ENCODE peak calls at places on chromosomes 5 and 9, in four cellular contexts. B is SK-N-SH, Q is H1, T is HCT116. M is an unnamed sample.

GRCh38 chr5:88786217-88786560 is 96.8 kb downstream of the MEF2C start:
- DNase-seq in B (no peak), T (no peak), Q (no peak), M (no peak)

GRCh38 chr5:66769839-66770617 is 173.8 kb downstream of the MAST4 start:
- DNase-seq in B (peak), Q (peak), T (no peak), M (peak)

GRCh38 chr5:157324237-157324636 is 58.3 kb downstream of the CYFIP2 start:
- DNase-seq in Q (peak), T (no peak), B (no peak), M (no peak)

GRCh38 chr5:65395526-65396155 is 86.1 kb downstream of the ADAMTS6 start:
- DNase-seq in B (no peak), Q (no peak), T (no peak), M (no peak)

GRCh38 chr5:139341187-139341688 is 416 bp upstream of the PAIP2 start:
- DNase-seq in T (no peak), Q (no peak), B (no peak), M (no peak)

GRCh38 chr9:130896233-130897012 is at the start of gene QRFP:
- DNase-seq in T (no peak), Q (peak), B (no peak), M (no peak)

GRCh38 chr5:155969510-155969909 is 357.5 kb upstream of the SGCD start:
- DNase-seq in T (no peak), B (no peak), Q (no peak), M (no peak)

GRCh38 chr9:94874316-94874715 is 147.8 kb downstream of the AOPEP start:
- DNase-seq in Q (peak), B (no peak), T (no peak), M (no peak)

GRCh38 chr9:96129698-96130097 is 172.3 kb downstream of the HSD17B3 start:
- DNase-seq in Q (no peak), B (peak), T (no peak), M (no peak)

GRCh38 chr5:32071351-32071944 is 102.7 kb downstream of the GOLPH3 start:
- DNase-seq in Q (no peak), T (no peak), B (no peak), M (no peak)

DNA sequence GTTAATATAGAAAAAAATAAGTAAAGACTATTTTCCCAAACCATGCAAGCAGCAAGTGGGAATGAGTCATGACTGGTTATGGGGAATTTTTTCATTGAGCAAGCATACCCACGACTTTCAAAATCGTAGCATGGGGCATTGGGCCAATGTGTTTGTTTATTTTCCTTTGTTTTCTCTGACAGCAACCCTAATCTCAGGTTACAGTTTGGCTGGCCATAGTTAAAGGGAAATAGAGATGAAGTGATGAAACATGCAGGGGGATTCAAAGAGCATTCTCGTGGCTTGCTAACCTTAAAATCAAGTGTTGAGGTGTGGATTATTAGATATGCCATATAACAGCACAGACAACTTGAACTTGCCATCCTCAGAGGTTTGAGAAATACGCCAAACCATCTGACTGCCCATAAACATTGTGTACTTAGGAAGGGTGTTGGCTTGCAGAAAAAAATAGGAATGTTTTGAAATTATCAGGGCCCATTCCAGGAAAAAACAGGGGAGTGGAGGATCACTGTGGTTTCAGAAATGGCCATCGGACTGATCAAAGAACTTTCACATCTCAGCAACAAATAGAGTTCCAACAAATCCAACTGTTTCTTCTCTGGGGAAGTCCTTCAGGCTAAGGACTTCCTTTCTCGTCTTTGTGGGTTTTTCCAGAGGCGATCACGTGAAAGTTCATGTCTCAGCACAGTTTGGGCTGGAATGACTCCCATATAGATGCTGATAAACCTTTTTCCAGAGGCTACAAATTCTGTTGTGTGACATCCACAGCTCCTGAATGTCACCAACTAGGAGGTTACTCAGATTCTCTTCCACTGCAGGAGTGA is 259.1 kb downstream of the SYK start:
- DNase-seq in T (no peak), B (no peak), Q (peak), M (peak)
- TF ChIP-seq JUND in T (peak), B (peak), Q (no peak), M (no peak)

GRCh38 chr5:92566113-92566767 is 1014.8 kb downstream of the NR2F1-AS1 start:
- DNase-seq in Q (no peak), T (no peak), B (no peak), M (no peak)
- TF ChIP-seq JUND in Q (no peak), T (no peak), B (no peak), M (no peak)

GRCh38 chr9:86980802-86981201 is 33.5 kb upstream of the GAS1 start:
- DNase-seq in T (no peak), B (no peak), Q (no peak), M (no peak)
- TF ChIP-seq JUND in T (no peak), B (no peak), Q (no peak), M (no peak)

GRCh38 chr9:134535171-134535570 is 106.4 kb upstream of the COL5A1 start:
- DNase-seq in B (no peak), Q (no peak), T (no peak), M (no peak)
- TF ChIP-seq JUND in B (no peak), Q (no peak), T (no peak), M (no peak)

DNA sequence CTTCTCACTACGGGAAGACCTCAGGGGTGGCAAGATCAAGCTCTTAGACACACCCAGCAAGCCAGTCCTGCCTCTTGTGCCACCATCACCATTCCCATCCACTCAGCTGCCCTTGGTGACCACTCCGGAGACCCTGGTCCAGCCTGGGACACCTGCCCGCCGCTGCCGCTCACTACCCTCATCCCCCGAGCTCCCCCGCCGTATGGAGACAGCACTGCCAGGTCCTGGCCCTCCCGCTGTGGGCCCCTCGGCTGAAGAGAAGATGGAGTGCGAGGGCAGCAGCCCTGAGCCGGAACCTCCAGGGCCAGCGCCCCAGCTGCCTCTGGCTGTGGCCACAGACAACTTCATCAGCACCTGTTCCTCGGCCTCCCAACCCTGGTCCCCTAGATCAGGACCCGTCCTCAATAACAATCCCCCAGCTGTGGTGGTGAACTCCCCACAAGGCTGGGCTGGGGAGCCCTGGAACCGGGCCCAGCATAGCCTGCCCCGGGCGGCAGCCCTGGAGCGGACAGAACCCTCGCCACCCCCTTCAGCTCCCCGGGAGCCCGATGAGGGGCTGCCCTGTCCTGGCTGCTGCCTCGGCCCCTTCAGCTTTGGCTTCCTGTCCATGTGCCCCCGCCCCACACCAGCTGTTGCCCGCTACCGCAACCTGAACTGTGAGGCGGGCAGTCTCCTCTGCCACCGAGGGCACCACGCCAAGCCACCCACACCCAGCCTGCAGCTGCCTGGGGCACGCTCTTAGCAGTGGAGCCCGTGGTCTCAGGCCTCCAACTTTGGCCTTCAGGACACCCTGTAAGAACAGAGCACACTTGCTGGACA is 4.1 kb downstream of the TESK1 start:
- DNase-seq in B (no peak), Q (no peak), T (no peak), M (no peak)
- TF ChIP-seq JUND in B (no peak), Q (no peak), T (no peak), M (no peak)

DNA sequence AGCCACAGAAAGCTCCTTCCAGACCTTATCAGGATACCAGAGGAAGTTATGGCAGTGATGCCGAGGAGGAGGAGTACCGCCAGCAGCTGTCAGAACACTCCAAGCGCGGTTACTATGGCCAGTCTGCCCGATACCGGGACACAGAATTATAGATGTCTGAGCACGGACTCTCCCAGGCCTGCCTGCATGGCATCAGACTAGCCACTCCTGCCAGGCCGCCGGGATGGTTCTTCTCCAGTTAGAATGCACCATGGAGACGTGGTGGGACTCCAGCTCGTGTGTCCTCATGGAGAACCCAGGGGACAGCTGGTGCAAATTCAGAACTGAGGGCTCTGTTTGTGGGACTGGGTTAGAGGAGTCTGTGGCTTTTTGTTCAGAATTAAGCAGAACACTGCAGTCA is 70.8 kb upstream of the ENTREP1 start:
- DNase-seq in T (no peak), B (no peak), Q (no peak), M (no peak)
- TF ChIP-seq JUND in T (no peak), B (no peak), Q (no peak), M (no peak)

DNA sequence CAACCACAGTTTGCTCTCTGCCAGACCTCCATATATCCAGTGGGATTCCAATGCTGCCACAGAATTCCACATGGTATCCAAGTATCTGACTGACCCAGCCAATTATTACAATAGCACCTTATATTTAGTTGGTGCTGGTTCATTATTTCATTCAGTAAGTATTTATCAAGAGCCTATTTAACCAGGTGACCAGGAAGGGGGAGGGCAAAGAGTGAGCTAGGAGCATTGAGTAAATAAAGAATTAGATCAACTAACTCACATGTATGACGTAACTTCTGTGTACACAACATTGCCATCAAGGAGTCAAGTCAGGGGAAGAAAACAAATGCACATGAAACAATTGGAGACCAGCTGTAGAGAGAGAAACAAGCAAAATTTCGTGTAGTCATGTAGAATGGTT is 207.1 kb upstream of the PAPPA start:
- DNase-seq in B (no peak), T (no peak), Q (no peak), M (no peak)
- TF ChIP-seq JUND in B (no peak), T (no peak), Q (no peak), M (no peak)

GRCh38 chr9:138021251-138022056 is 143.9 kb downstream of the CACNA1B start:
- DNase-seq in Q (peak), T (no peak), B (peak), M (no peak)
- TF ChIP-seq JUND in Q (no peak), T (no peak), B (no peak), M (no peak)

GRCh38 chr9:88710449-88710848 is 175.5 kb downstream of the NXNL2 start:
- DNase-seq in Q (no peak), B (no peak), T (no peak), M (no peak)

GRCh38 chr9:88702985-88703384 is 168.0 kb downstream of the NXNL2 start:
- DNase-seq in Q (no peak), B (no peak), T (no peak), M (no peak)

GRCh38 chr9:88711719-88712118 is 176.7 kb downstream of the NXNL2 start:
- DNase-seq in B (no peak), T (no peak), Q (no peak), M (no peak)

GRCh38 chr9:88706193-88707112 is 171.5 kb downstream of the NXNL2 start:
- DNase-seq in B (peak), T (no peak), Q (no peak), M (no peak)
- TF ChIP-seq JUND in B (no peak), T (no peak), Q (no peak), M (no peak)

M was measured in T47D.